ENCODE peak calls at places on chromosome 2, in eight cellular contexts. W is AG09309, U is HT-29, I is right lobe of liver, K is ACHN, Y is ELR, Q is NCI-H1092 treated with DMSO at 0.1 percent for 48 hours, V is ELF-1. C is an unnamed sample.

GRCh38 chr2:46690825-46691224 is 211.5 kb downstream of the TMEM247 start:
- DNase-seq in V (no peak), K (no peak), I (no peak), U (peak; percentile 36), Q (no peak), Y (peak; percentile 98), W (peak; percentile 47), C (no peak)

GRCh38 chr2:25103287-25103871 is 61.5 kb downstream of the EFR3B start:
- DNase-seq in I (no peak), W (peak; percentile 77), K (peak; percentile 82), U (no peak), V (no peak), Q (no peak), Y (peak; percentile 89), C (no peak)

GRCh38 chr2:210360412-210360811 is 45.4 kb upstream of the MYL1 start:
- DNase-seq in V (no peak), W (no peak), I (no peak), Q (no peak), Y (no peak), K (no peak), U (no peak), C (no peak)

GRCh38 chr2:15554525-15555218 is 6.5 kb downstream of the NBAS start:
- DNase-seq in K (no peak), U (no peak), W (no peak), Y (no peak), I (no peak), V (no peak), Q (no peak), C (no peak)

GRCh38 chr2:232908695-232909094 is 38.6 kb downstream of the SNORC start:
- DNase-seq in W (no peak), V (no peak), Q (no peak), Y (no peak), I (no peak), U (no peak), K (no peak), C (no peak)

GRCh38 chr2:240435457-240435954 is at the start of gene GPC1:
- DNase-seq in K (peak; percentile 88), V (no peak), W (peak; percentile 32), I (peak; percentile 77), Q (peak; percentile 20), U (peak; percentile 55), Y (peak; percentile 82), C (peak; percentile 48)

GRCh38 chr2:40363631-40364030 is 88.3 kb downstream of the SLC8A1 start:
- DNase-seq in V (no peak), Y (peak; percentile 68), Q (no peak), K (peak; percentile 51), U (no peak), I (no peak), W (no peak), C (peak; percentile 80)

GRCh38 chr2:108593547-108594098 is 59.4 kb downstream of the LIMS1 start:
- DNase-seq in I (no peak), K (peak; percentile 62), W (peak; percentile 83), V (no peak), U (no peak), Q (no peak), Y (peak; percentile 69), C (no peak)

GRCh38 chr2:182951948-182952663 is 85.7 kb upstream of the FRZB start:
- DNase-seq in Y (no peak), Q (no peak), K (no peak), U (no peak), W (no peak), I (no peak), V (no peak), C (no peak)

GRCh38 chr2:17355608-17356329 is 162.5 kb downstream of the RAD51AP2 start:
- DNase-seq in V (no peak), W (no peak), Y (no peak), I (no peak), Q (no peak), K (peak; percentile 52), U (no peak), C (no peak)

GRCh38 chr2:200747668-200748618 is 63.8 kb upstream of the BZW1 start:
- DNase-seq in K (peak; percentile 62), Y (peak; percentile 48), W (peak; percentile 88), I (peak; percentile 38), V (peak; percentile 26), U (no peak), Q (no peak), C (peak; percentile 14)

GRCh38 chr2:186934420-186934819 is 85.5 kb upstream of the ZSWIM2 start:
- DNase-seq in Y (no peak), W (no peak), K (no peak), V (no peak), Q (no peak), U (no peak), I (no peak), C (no peak)